ENCODE peak calls at places on chromosomes 3 and 15, in ten cellular contexts. One of them, this sample, is unnamed.

GRCh38 chr15:48679952-48680351 is 34.4 kb upstream of the FBN1 start:
- DNase-seq in nucleus accumbens: no peak
- DNase-seq in activated naive CD8-positive, alpha-beta T cell treated with anti-CD3 and anti-CD28 coated beads, Interleukin-2, amount 50 U/mL, for 24 hours: no peak
- DNase-seq in ecto neural progenitor cell: no peak
- DNase-seq in ACHN: no peak
- DNase-seq in anterior cingulate cortex: no peak
- DNase-seq in COR-L47: no peak
- DNase-seq in tibial artery: no peak
- DNase-seq in GDM1: no peak
- DNase-seq in activated CD8-positive, alpha-beta memory T cell treated with anti-CD3 and anti-CD28 coated beads, Interleukin-2, amount 10 ng/mL, durations not matched to agents 7 days and 5 days: no peak
- DNase-seq in this sample: no peak

GRCh38 chr3:36991923-36992805 is 767 bp downstream of the EPM2AIP1 start:
- DNase-seq in nucleus accumbens: no peak
- DNase-seq in activated naive CD8-positive, alpha-beta T cell treated with anti-CD3 and anti-CD28 coated beads, Interleukin-2, amount 50 U/mL, for 24 hours: peak; percentile 23
- DNase-seq in ecto neural progenitor cell: no peak
- DNase-seq in ACHN: peak; percentile 42
- DNase-seq in anterior cingulate cortex: no peak
- DNase-seq in COR-L47: no peak
- DNase-seq in tibial artery: no peak
- DNase-seq in GDM1: no peak
- DNase-seq in activated CD8-positive, alpha-beta memory T cell treated with anti-CD3 and anti-CD28 coated beads, Interleukin-2, amount 10 ng/mL, durations not matched to agents 7 days and 5 days: peak; percentile 66
- DNase-seq in this sample: peak; percentile 19

GRCh38 chr15:90583471-90584252 is 53.9 kb downstream of the CRTC3 start:
- DNase-seq in nucleus accumbens: peak; percentile 71
- DNase-seq in activated naive CD8-positive, alpha-beta T cell treated with anti-CD3 and anti-CD28 coated beads, Interleukin-2, amount 50 U/mL, for 24 hours: no peak
- DNase-seq in ecto neural progenitor cell: no peak
- DNase-seq in ACHN: no peak
- DNase-seq in anterior cingulate cortex: no peak
- DNase-seq in COR-L47: no peak
- DNase-seq in tibial artery: no peak
- DNase-seq in GDM1: no peak
- DNase-seq in activated CD8-positive, alpha-beta memory T cell treated with anti-CD3 and anti-CD28 coated beads, Interleukin-2, amount 10 ng/mL, durations not matched to agents 7 days and 5 days: no peak
- DNase-seq in this sample: no peak

GRCh38 chr15:42001236-42001635 is 19.6 kb downstream of the PLA2G4E start:
- DNase-seq in nucleus accumbens: no peak
- DNase-seq in activated naive CD8-positive, alpha-beta T cell treated with anti-CD3 and anti-CD28 coated beads, Interleukin-2, amount 50 U/mL, for 24 hours: no peak
- DNase-seq in ecto neural progenitor cell: no peak
- DNase-seq in ACHN: no peak
- DNase-seq in anterior cingulate cortex: no peak
- DNase-seq in COR-L47: no peak
- DNase-seq in tibial artery: no peak
- DNase-seq in GDM1: no peak
- DNase-seq in activated CD8-positive, alpha-beta memory T cell treated with anti-CD3 and anti-CD28 coated beads, Interleukin-2, amount 10 ng/mL, durations not matched to agents 7 days and 5 days: no peak
- DNase-seq in this sample: no peak

GRCh38 chr15:77866596-77867125 is 210.8 kb downstream of the TBC1D2B start:
- DNase-seq in nucleus accumbens: no peak
- DNase-seq in activated naive CD8-positive, alpha-beta T cell treated with anti-CD3 and anti-CD28 coated beads, Interleukin-2, amount 50 U/mL, for 24 hours: no peak
- DNase-seq in ecto neural progenitor cell: peak; percentile 39
- DNase-seq in ACHN: no peak
- DNase-seq in anterior cingulate cortex: no peak
- DNase-seq in COR-L47: no peak
- DNase-seq in tibial artery: peak; percentile 38
- DNase-seq in GDM1: no peak
- DNase-seq in activated CD8-positive, alpha-beta memory T cell treated with anti-CD3 and anti-CD28 coated beads, Interleukin-2, amount 10 ng/mL, durations not matched to agents 7 days and 5 days: no peak
- DNase-seq in this sample: no peak

GRCh38 chr15:85582719-85583089 is 202.3 kb downstream of the AKAP13 start:
- DNase-seq in nucleus accumbens: no peak
- DNase-seq in activated naive CD8-positive, alpha-beta T cell treated with anti-CD3 and anti-CD28 coated beads, Interleukin-2, amount 50 U/mL, for 24 hours: peak; percentile 51
- DNase-seq in ecto neural progenitor cell: no peak
- DNase-seq in ACHN: no peak
- DNase-seq in anterior cingulate cortex: no peak
- DNase-seq in COR-L47: no peak
- DNase-seq in tibial artery: peak; percentile 77
- DNase-seq in GDM1: peak; percentile 91
- DNase-seq in activated CD8-positive, alpha-beta memory T cell treated with anti-CD3 and anti-CD28 coated beads, Interleukin-2, amount 10 ng/mL, durations not matched to agents 7 days and 5 days: peak; percentile 88
- DNase-seq in this sample: no peak

GRCh38 chr15:41798607-41799487 is 24.6 kb downstream of the MAPKBP1 start:
- DNase-seq in nucleus accumbens: no peak
- DNase-seq in activated naive CD8-positive, alpha-beta T cell treated with anti-CD3 and anti-CD28 coated beads, Interleukin-2, amount 50 U/mL, for 24 hours: no peak
- DNase-seq in ecto neural progenitor cell: no peak
- DNase-seq in ACHN: no peak
- DNase-seq in anterior cingulate cortex: no peak
- DNase-seq in COR-L47: no peak
- DNase-seq in tibial artery: no peak
- DNase-seq in GDM1: no peak
- DNase-seq in activated CD8-positive, alpha-beta memory T cell treated with anti-CD3 and anti-CD28 coated beads, Interleukin-2, amount 10 ng/mL, durations not matched to agents 7 days and 5 days: no peak
- DNase-seq in this sample: no peak

GRCh38 chr15:39596358-39597051 is 15.6 kb downstream of the THBS1 start:
- DNase-seq in nucleus accumbens: no peak
- DNase-seq in activated naive CD8-positive, alpha-beta T cell treated with anti-CD3 and anti-CD28 coated beads, Interleukin-2, amount 50 U/mL, for 24 hours: no peak
- DNase-seq in ecto neural progenitor cell: no peak
- DNase-seq in ACHN: peak; percentile 34
- DNase-seq in anterior cingulate cortex: no peak
- DNase-seq in COR-L47: no peak
- DNase-seq in tibial artery: no peak
- DNase-seq in GDM1: no peak
- DNase-seq in activated CD8-positive, alpha-beta memory T cell treated with anti-CD3 and anti-CD28 coated beads, Interleukin-2, amount 10 ng/mL, durations not matched to agents 7 days and 5 days: no peak
- DNase-seq in this sample: no peak

GRCh38 chr15:85097250-85097649 is 115.6 kb downstream of the PDE8A start:
- DNase-seq in nucleus accumbens: no peak
- DNase-seq in activated naive CD8-positive, alpha-beta T cell treated with anti-CD3 and anti-CD28 coated beads, Interleukin-2, amount 50 U/mL, for 24 hours: no peak
- DNase-seq in ecto neural progenitor cell: no peak
- DNase-seq in ACHN: no peak
- DNase-seq in anterior cingulate cortex: no peak
- DNase-seq in COR-L47: no peak
- DNase-seq in tibial artery: no peak
- DNase-seq in GDM1: no peak
- DNase-seq in activated CD8-positive, alpha-beta memory T cell treated with anti-CD3 and anti-CD28 coated beads, Interleukin-2, amount 10 ng/mL, durations not matched to agents 7 days and 5 days: no peak
- DNase-seq in this sample: no peak

GRCh38 chr3:178709047-178709446 is 172.8 kb downstream of the KCNMB2 start:
- DNase-seq in nucleus accumbens: no peak
- DNase-seq in activated naive CD8-positive, alpha-beta T cell treated with anti-CD3 and anti-CD28 coated beads, Interleukin-2, amount 50 U/mL, for 24 hours: no peak
- DNase-seq in ecto neural progenitor cell: no peak
- DNase-seq in ACHN: no peak
- DNase-seq in anterior cingulate cortex: no peak
- DNase-seq in COR-L47: no peak
- DNase-seq in tibial artery: no peak
- DNase-seq in GDM1: no peak
- DNase-seq in activated CD8-positive, alpha-beta memory T cell treated with anti-CD3 and anti-CD28 coated beads, Interleukin-2, amount 10 ng/mL, durations not matched to agents 7 days and 5 days: no peak
- DNase-seq in this sample: no peak

GRCh38 chr3:32366638-32367368 is 24.9 kb upstream of the CMTM7 start:
- DNase-seq in nucleus accumbens: no peak
- DNase-seq in activated naive CD8-positive, alpha-beta T cell treated with anti-CD3 and anti-CD28 coated beads, Interleukin-2, amount 50 U/mL, for 24 hours: no peak
- DNase-seq in ecto neural progenitor cell: no peak
- DNase-seq in ACHN: no peak
- DNase-seq in anterior cingulate cortex: no peak
- DNase-seq in COR-L47: no peak
- DNase-seq in tibial artery: no peak
- DNase-seq in GDM1: no peak
- DNase-seq in activated CD8-positive, alpha-beta memory T cell treated with anti-CD3 and anti-CD28 coated beads, Interleukin-2, amount 10 ng/mL, durations not matched to agents 7 days and 5 days: no peak
- DNase-seq in this sample: no peak

GRCh38 chr15:56211960-56212550 is 31.6 kb downstream of the RFX7 start:
- DNase-seq in nucleus accumbens: no peak
- DNase-seq in activated naive CD8-positive, alpha-beta T cell treated with anti-CD3 and anti-CD28 coated beads, Interleukin-2, amount 50 U/mL, for 24 hours: no peak
- DNase-seq in ecto neural progenitor cell: no peak
- DNase-seq in ACHN: no peak
- DNase-seq in anterior cingulate cortex: no peak
- DNase-seq in COR-L47: no peak
- DNase-seq in tibial artery: no peak
- DNase-seq in GDM1: no peak
- DNase-seq in activated CD8-positive, alpha-beta memory T cell treated with anti-CD3 and anti-CD28 coated beads, Interleukin-2, amount 10 ng/mL, durations not matched to agents 7 days and 5 days: no peak
- DNase-seq in this sample: no peak

GRCh38 chr15:75661041-75661778 is 13.5 kb downstream of the SNX33 start:
- DNase-seq in nucleus accumbens: peak; percentile 26
- DNase-seq in activated naive CD8-positive, alpha-beta T cell treated with anti-CD3 and anti-CD28 coated beads, Interleukin-2, amount 50 U/mL, for 24 hours: no peak
- DNase-seq in ecto neural progenitor cell: peak; percentile 60
- DNase-seq in ACHN: peak; percentile 87
- DNase-seq in anterior cingulate cortex: peak; percentile 15
- DNase-seq in COR-L47: no peak
- DNase-seq in tibial artery: peak; percentile 97
- DNase-seq in GDM1: no peak
- DNase-seq in activated CD8-positive, alpha-beta memory T cell treated with anti-CD3 and anti-CD28 coated beads, Interleukin-2, amount 10 ng/mL, durations not matched to agents 7 days and 5 days: no peak
- DNase-seq in this sample: no peak

GRCh38 chr3:184230081-184230602 is 757 bp downstream of the VWA5B2 start:
- DNase-seq in nucleus accumbens: no peak
- DNase-seq in activated naive CD8-positive, alpha-beta T cell treated with anti-CD3 and anti-CD28 coated beads, Interleukin-2, amount 50 U/mL, for 24 hours: no peak
- DNase-seq in ecto neural progenitor cell: no peak
- DNase-seq in ACHN: no peak
- DNase-seq in anterior cingulate cortex: no peak
- DNase-seq in COR-L47: peak; percentile 83
- DNase-seq in tibial artery: no peak
- DNase-seq in GDM1: no peak
- DNase-seq in activated CD8-positive, alpha-beta memory T cell treated with anti-CD3 and anti-CD28 coated beads, Interleukin-2, amount 10 ng/mL, durations not matched to agents 7 days and 5 days: no peak
- DNase-seq in this sample: peak; percentile 25

GRCh38 chr3:1616715-1617114 is 482.0 kb upstream of the CNTN4 start:
- DNase-seq in nucleus accumbens: no peak
- DNase-seq in activated naive CD8-positive, alpha-beta T cell treated with anti-CD3 and anti-CD28 coated beads, Interleukin-2, amount 50 U/mL, for 24 hours: no peak
- DNase-seq in ecto neural progenitor cell: no peak
- DNase-seq in ACHN: no peak
- DNase-seq in anterior cingulate cortex: no peak
- DNase-seq in COR-L47: no peak
- DNase-seq in tibial artery: no peak
- DNase-seq in GDM1: no peak
- DNase-seq in activated CD8-positive, alpha-beta memory T cell treated with anti-CD3 and anti-CD28 coated beads, Interleukin-2, amount 10 ng/mL, durations not matched to agents 7 days and 5 days: no peak
- DNase-seq in this sample: no peak

GRCh38 chr3:8554725-8555621 is 53.4 kb downstream of the LMCD1 start:
- DNase-seq in nucleus accumbens: no peak
- DNase-seq in activated naive CD8-positive, alpha-beta T cell treated with anti-CD3 and anti-CD28 coated beads, Interleukin-2, amount 50 U/mL, for 24 hours: no peak
- DNase-seq in ecto neural progenitor cell: peak; percentile 70
- DNase-seq in ACHN: no peak
- DNase-seq in anterior cingulate cortex: no peak
- DNase-seq in COR-L47: no peak
- DNase-seq in tibial artery: peak; percentile 85
- DNase-seq in GDM1: no peak
- DNase-seq in activated CD8-positive, alpha-beta memory T cell treated with anti-CD3 and anti-CD28 coated beads, Interleukin-2, amount 10 ng/mL, durations not matched to agents 7 days and 5 days: no peak
- DNase-seq in this sample: no peak

GRCh38 chr3:24365168-24365567 is 129.5 kb downstream of the THRB start:
- DNase-seq in nucleus accumbens: no peak
- DNase-seq in activated naive CD8-positive, alpha-beta T cell treated with anti-CD3 and anti-CD28 coated beads, Interleukin-2, amount 50 U/mL, for 24 hours: no peak
- DNase-seq in ecto neural progenitor cell: no peak
- DNase-seq in ACHN: peak; percentile 78
- DNase-seq in anterior cingulate cortex: no peak
- DNase-seq in COR-L47: no peak
- DNase-seq in tibial artery: peak; percentile 90
- DNase-seq in GDM1: no peak
- DNase-seq in activated CD8-positive, alpha-beta memory T cell treated with anti-CD3 and anti-CD28 coated beads, Interleukin-2, amount 10 ng/mL, durations not matched to agents 7 days and 5 days: no peak
- DNase-seq in this sample: peak; percentile 1

GRCh38 chr15:49627407-49627877 is 6.6 kb downstream of the DTWD1 start:
- DNase-seq in nucleus accumbens: no peak
- DNase-seq in activated naive CD8-positive, alpha-beta T cell treated with anti-CD3 and anti-CD28 coated beads, Interleukin-2, amount 50 U/mL, for 24 hours: no peak
- DNase-seq in ecto neural progenitor cell: no peak
- DNase-seq in ACHN: peak; percentile 88
- DNase-seq in anterior cingulate cortex: no peak
- DNase-seq in COR-L47: no peak
- DNase-seq in tibial artery: no peak
- DNase-seq in GDM1: no peak
- DNase-seq in activated CD8-positive, alpha-beta memory T cell treated with anti-CD3 and anti-CD28 coated beads, Interleukin-2, amount 10 ng/mL, durations not matched to agents 7 days and 5 days: no peak
- DNase-seq in this sample: no peak

This sample was measured in cerebellum.